ENCODE peak calls at places on chromosomes 6 and 20, in four cellular contexts. One of them, this sample, is unnamed. For H3K79me2, the result is how much of the 10 kb centered on the place peaks cover.

GRCh38 chr6:104973404-104973803 is 16.5 kb downstream of the LIN28B start:
- DNase-seq in H9: no peak
- DNase-seq in Karpas-422: no peak
- DNase-seq in PC-3: no peak
- DNase-seq in this sample: no peak

GRCh38 chr6:79377047-79377446 is 142.6 kb upstream of the HMGN3 start:
- DNase-seq in Karpas-422: no peak
- DNase-seq in PC-3: peak
- DNase-seq in H9: no peak
- DNase-seq in this sample: no peak

GRCh38 chr6:145948328-145948727 is 15.8 kb downstream of the SHPRH start:
- DNase-seq in PC-3: peak
- DNase-seq in H9: no peak
- DNase-seq in Karpas-422: no peak
- DNase-seq in this sample: no peak

GRCh38 chr6:138593100-138593877 is 94.0 kb upstream of the NHSL1 start:
- DNase-seq in PC-3: peak
- DNase-seq in Karpas-422: no peak
- DNase-seq in H9: no peak
- DNase-seq in this sample: peak

GRCh38 chr6:20630617-20631448 is 96.6 kb downstream of the CDKAL1 start:
- DNase-seq in H9: no peak
- DNase-seq in Karpas-422: no peak
- DNase-seq in PC-3: peak
- DNase-seq in this sample: no peak

GRCh38 chr6:89184344-89184743 is 32.8 kb downstream of the GABRR1 start:
- DNase-seq in H9: no peak
- DNase-seq in Karpas-422: no peak
- DNase-seq in PC-3: no peak
- DNase-seq in this sample: peak

GRCh38 chr6:107627928-107628327 is 138.0 kb downstream of the SOBP start:
- DNase-seq in Karpas-422: no peak
- DNase-seq in PC-3: no peak
- DNase-seq in H9: no peak
- DNase-seq in this sample: no peak

GRCh38 chr20:61646453-61646852 is 394.4 kb downstream of the CDH4 start:
- DNase-seq in PC-3: no peak
- DNase-seq in H9: no peak
- DNase-seq in Karpas-422: no peak
- DNase-seq in this sample: no peak

GRCh38 chr20:51373713-51374481 is 168.6 kb downstream of the NFATC2 start:
- DNase-seq in Karpas-422: no peak
- DNase-seq in PC-3: no peak
- DNase-seq in H9: no peak
- DNase-seq in this sample: no peak

DNA sequence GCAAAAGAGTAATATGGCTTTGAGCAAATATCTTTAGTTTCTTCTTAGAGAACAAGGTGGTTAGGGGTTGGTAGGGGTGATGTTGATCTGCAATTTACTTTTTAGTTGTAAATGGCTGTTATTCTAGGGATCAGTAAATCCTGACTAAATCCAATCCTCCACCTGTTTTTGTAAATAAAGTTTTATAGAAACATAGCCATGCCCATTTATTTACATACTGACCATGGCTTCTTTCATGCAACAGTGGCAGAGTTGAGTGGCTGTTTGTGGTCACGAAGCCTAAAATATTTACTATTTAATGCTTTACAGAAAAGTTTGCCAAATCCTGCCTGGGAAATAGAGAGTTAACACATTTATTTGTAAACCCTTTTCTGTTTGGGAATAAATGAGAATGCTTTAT is 14.7 kb downstream of the HIVEP1 start:
- DNase-seq in Karpas-422: no peak
- DNase-seq in PC-3: no peak
- DNase-seq in H9: no peak
- DNase-seq in this sample: no peak
- H3K79me2 ChIP-seq in Karpas-422: half or more
- H3K79me2 ChIP-seq in PC-3: under half
- H3K79me2 ChIP-seq in H9: under half
- H3K79me2 ChIP-seq in this sample: half or more

GRCh38 chr6:127291495-127291894 is 24.8 kb downstream of the RNF146 start:
- DNase-seq in Karpas-422: no peak
- DNase-seq in PC-3: no peak
- DNase-seq in H9: no peak
- DNase-seq in this sample: no peak
- H2AFZ ChIP-seq in Karpas-422: no peak
- H2AFZ ChIP-seq in PC-3: no peak
- H2AFZ ChIP-seq in H9: no peak
- H2AFZ ChIP-seq in this sample: no peak

GRCh38 chr6:13302291-13302690 is 26.0 kb downstream of the TBC1D7 start:
- DNase-seq in PC-3: no peak
- DNase-seq in H9: no peak
- DNase-seq in Karpas-422: no peak
- DNase-seq in this sample: no peak
- H3K79me2 ChIP-seq in PC-3: under half
- H3K79me2 ChIP-seq in H9: under half
- H3K79me2 ChIP-seq in Karpas-422: under half
- H3K79me2 ChIP-seq in this sample: under half

GRCh38 chr6:55665224-55665587 is 86.2 kb upstream of the HMGCLL1 start:
- DNase-seq in PC-3: no peak
- DNase-seq in H9: no peak
- DNase-seq in Karpas-422: no peak
- DNase-seq in this sample: no peak

GRCh38 chr6:55670850-55671413 is 91.9 kb upstream of the HMGCLL1 start:
- DNase-seq in PC-3: no peak
- DNase-seq in H9: no peak
- DNase-seq in Karpas-422: no peak
- DNase-seq in this sample: peak

GRCh38 chr6:55669133-55669532 is 90.1 kb upstream of the HMGCLL1 start:
- DNase-seq in PC-3: no peak
- DNase-seq in H9: no peak
- DNase-seq in Karpas-422: no peak
- DNase-seq in this sample: no peak

GRCh38 chr6:55666811-55667210 is 87.8 kb upstream of the HMGCLL1 start:
- DNase-seq in PC-3: no peak
- DNase-seq in Karpas-422: no peak
- DNase-seq in H9: no peak
- DNase-seq in this sample: no peak

GRCh38 chr6:55668625-55669024 is 89.6 kb upstream of the HMGCLL1 start:
- DNase-seq in PC-3: no peak
- DNase-seq in Karpas-422: no peak
- DNase-seq in H9: no peak
- DNase-seq in this sample: peak
- H2AFZ ChIP-seq in PC-3: no peak
- H2AFZ ChIP-seq in Karpas-422: no peak
- H2AFZ ChIP-seq in H9: no peak
- H2AFZ ChIP-seq in this sample: peak

This sample was measured in GM23338.